ENCODE peak calls at places on chromosomes 12 and 14, in four cellular contexts. G is GM13976; H is stimulated activated CD4-positive, alpha-beta T cell treated with anti-CD3 and anti-CD28 coated beads, Interleukin-4, amount 100 ng/mL, for 48 hours; O is CD4-positive, alpha-beta memory T cell. F is an unnamed sample.

GRCh38 chr14:28755198-28755794 is 11.3 kb upstream of the FOXG1 start:
- DNase-seq in H (no peak), O (no peak), G (no peak), F (no peak)

GRCh38 chr12:119804011-119804641 is 73.0 kb downstream of the CIT start:
- DNase-seq in H (no peak), G (peak; percentile 36), O (no peak), F (peak; percentile 86)

GRCh38 chr12:76080017-76080728 is 4.3 kb downstream of the NAP1L1 start:
- DNase-seq in G (no peak), O (no peak), H (no peak), F (no peak)

GRCh38 chr14:36580856-36581831 is 1.3 kb downstream of the NKX2-8 start:
- DNase-seq in O (no peak), G (peak; percentile 39), H (no peak), F (no peak)

GRCh38 chr14:95609398-95609990 is 74.6 kb downstream of the GLRX5 start:
- DNase-seq in H (no peak), G (peak; percentile 43), O (no peak), F (peak; percentile 89)

GRCh38 chr12:94595152-94595551 is 55.2 kb downstream of the TMCC3 start:
- DNase-seq in O (no peak), H (no peak), G (no peak), F (no peak)

GRCh38 chr12:14514154-14514842 is 53.4 kb downstream of the PLBD1 start:
- DNase-seq in O (no peak), G (peak; percentile 49), H (no peak), F (peak; percentile 83)

GRCh38 chr12:54935235-54935951 is 49.2 kb downstream of the TESPA1 start:
- DNase-seq in G (peak; percentile 74), H (no peak), O (peak; percentile 53), F (no peak)

GRCh38 chr12:119749666-119750065 is 81.7 kb downstream of the PRKAB1 start:
- DNase-seq in G (no peak), H (no peak), O (no peak), F (no peak)

GRCh38 chr12:52132754-52133161 is 53.3 kb downstream of the SMIM41 start:
- DNase-seq in H (no peak), O (no peak), G (no peak), F (no peak)

GRCh38 chr14:68820536-68820935 is 27.7 kb upstream of the ZFP36L1 start:
- DNase-seq in G (peak; percentile 12), O (peak; percentile 62), H (no peak), F (no peak)

F was measured in Karpas-422.